ENCODE peak calls at places on chromosomes 12 and 14, in five cellular contexts. L is NCI-H2107, N is MG63, Z is T-helper 9 cell, B is NCI-H1417. I is an unnamed sample.

GRCh38 chr12:59179231-59179630 is 258.9 kb upstream of the LRIG3 start:
- DNase-seq in B (no peak), N (no peak), Z (no peak), L (no peak), I (no peak)

GRCh38 chr12:96303656-96304055 is 96.6 kb downstream of the CDK17 start:
- DNase-seq in L (no peak), N (no peak), Z (no peak), B (peak), I (peak)

GRCh38 chr14:94005324-94005723 is 8.2 kb downstream of the CCDC197 start:
- DNase-seq in Z (no peak), N (no peak), L (no peak), B (no peak), I (peak)

GRCh38 chr12:85672436-85672835 is 163.8 kb downstream of the RASSF9 start:
- DNase-seq in L (no peak), N (no peak), B (no peak), Z (no peak), I (no peak)

GRCh38 chr14:64639340-64639821 is 64.8 kb upstream of the PLEKHG3 start:
- DNase-seq in N (no peak), L (no peak), B (no peak), Z (no peak), I (peak)

GRCh38 chr12:26612203-26612602 is 220.8 kb downstream of the ITPR2 start:
- DNase-seq in Z (no peak), L (no peak), N (no peak), B (no peak), I (no peak)

GRCh38 chr12:77133566-77133965 is 68.2 kb upstream of the E2F7 start:
- DNase-seq in L (no peak), Z (no peak), N (peak), B (no peak), I (no peak)

GRCh38 chr12:26252946-26253345 is 57.6 kb downstream of the SSPN start:
- DNase-seq in L (no peak), Z (no peak), B (no peak), N (no peak), I (no peak)

GRCh38 chr12:122473543-122474323 is 27.0 kb downstream of the ZCCHC8 start:
- DNase-seq in B (no peak), N (no peak), L (no peak), Z (no peak), I (no peak)

GRCh38 chr12:102201662-102202061 is 4.0 kb upstream of the PMCH start:
- DNase-seq in B (no peak), N (no peak), Z (no peak), L (no peak), I (no peak)

GRCh38 chr14:22185191-22185590 is 403.8 kb downstream of the DAD1 start:
- DNase-seq in N (no peak), Z (no peak), B (no peak), L (no peak), I (no peak)

GRCh38 chr12:22110176-22110575 is 64.2 kb downstream of the CMAS start:
- DNase-seq in Z (no peak), N (no peak), B (no peak), L (no peak), I (no peak)

GRCh38 chr14:77760381-77761204 is at the start of gene SNW1:
- DNase-seq in Z (peak), L (peak), N (peak), B (peak), I (peak)

GRCh38 chr12:111428081-111428727 is 22.5 kb downstream of the SH2B3 start:
- DNase-seq in L (no peak), N (no peak), Z (no peak), B (no peak), I (no peak)

GRCh38 chr14:24662753-24663152 is 28.8 kb upstream of the GZMB start:
- DNase-seq in Z (no peak), N (no peak), B (no peak), L (no peak), I (no peak)

GRCh38 chr12:54935235-54935951 is 49.2 kb downstream of the TESPA1 start:
- DNase-seq in Z (no peak), L (no peak), B (peak), N (peak), I (peak)

GRCh38 chr14:77495354-77495753 is 3.3 kb downstream of the ISM2 start:
- DNase-seq in B (no peak), Z (no peak), N (no peak), L (no peak), I (no peak)

GRCh38 chr12:39931231-39931630 is 174.7 kb downstream of the SLC2A13 start:
- DNase-seq in L (no peak), Z (no peak), B (peak), N (no peak), I (peak)

GRCh38 chr12:64352181-64352580 is 38.4 kb downstream of the C12orf56 start:
- DNase-seq in L (no peak), B (no peak), N (no peak), Z (no peak), I (peak)

GRCh38 chr12:130796985-130797686 is 41.9 kb downstream of the STX2 start:
- DNase-seq in L (no peak), B (no peak), Z (peak), N (no peak), I (no peak)

GRCh38 chr12:7042847-7043246 is 17.7 kb upstream of the C1S start:
- DNase-seq in N (no peak), B (peak), L (no peak), Z (no peak), I (peak)

GRCh38 chr14:22689186-22689585 is 45.0 kb upstream of the OR6J1 start:
- DNase-seq in L (no peak), B (no peak), N (peak), Z (no peak), I (no peak)

GRCh38 chr14:24674204-24674970 is 40.4 kb upstream of the GZMB start:
- DNase-seq in L (no peak), B (no peak), Z (no peak), N (no peak), I (no peak)

GRCh38 chr14:61196792-61197191 is 84.3 kb downstream of the TMEM30B start:
- DNase-seq in L (no peak), Z (no peak), B (peak), N (no peak), I (peak)

GRCh38 chr14:50085570-50086315 is 30.6 kb downstream of the VCPKMT start:
- DNase-seq in Z (no peak), N (peak), B (no peak), L (no peak), I (no peak)

GRCh38 chr12:50196537-50196936 is 29.4 kb upstream of the CERS5 start:
- DNase-seq in L (no peak), Z (no peak), N (no peak), B (peak), I (peak)

GRCh38 chr14:76050797-76051392 is 65.3 kb downstream of the IFT43 start:
- DNase-seq in B (peak), L (peak), Z (peak), N (no peak), I (peak)

GRCh38 chr14:99995700-99996356 is 69.4 kb upstream of the EVL start:
- DNase-seq in N (peak), B (no peak), Z (peak), L (no peak), I (peak)

GRCh38 chr14:93987376-93987775 is 9.7 kb upstream of the CCDC197 start:
- DNase-seq in Z (no peak), L (no peak), B (no peak), N (no peak), I (peak)

GRCh38 chr12:81252228-81252627 is 174.3 kb downstream of the ACSS3 start:
- DNase-seq in N (no peak), L (no peak), Z (no peak), B (no peak), I (no peak)

GRCh38 chr14:89740241-89740640 is 214.3 kb downstream of the EFCAB11 start:
- DNase-seq in B (no peak), N (no peak), L (no peak), Z (no peak), I (no peak)

GRCh38 chr12:71755146-71755892 is 656 bp downstream of the RAB21 start:
- DNase-seq in L (no peak), Z (peak), B (peak), N (no peak), I (peak)

GRCh38 chr14:79051009-79051710 is 881.0 kb downstream of the NRXN3 start:
- DNase-seq in B (no peak), L (no peak), N (no peak), Z (no peak), I (no peak)

GRCh38 chr12:119693006-119693405 is 25.1 kb downstream of the PRKAB1 start:
- DNase-seq in N (peak), B (no peak), L (no peak), Z (no peak), I (peak)

GRCh38 chr12:2359725-2360629 is 307.2 kb downstream of the CACNA1C start:
- DNase-seq in B (no peak), Z (no peak), L (no peak), N (no peak), I (no peak)

I was measured in NCI-H69.